ENCODE peak calls at places on chromosomes 16 and 17, in nine cellular contexts. One of them, this sample, is unnamed.

GRCh38 chr16:65373095-65373494 is 251.2 kb upstream of the CDH11 start:
- DNase-seq in H1: no peak
- DNase-seq in tibial nerve: no peak
- DNase-seq in HepG2: no peak
- DNase-seq in ovary: no peak
- DNase-seq in stomach: no peak
- DNase-seq in transverse colon: no peak
- DNase-seq in A549: no peak
- DNase-seq in upper lobe of left lung: no peak
- DNase-seq in this sample: no peak

GRCh38 chr17:62818491-62818890 is 10.4 kb upstream of the MARCHF10 start:
- DNase-seq in transverse colon: no peak
- DNase-seq in tibial nerve: no peak
- DNase-seq in HepG2: no peak
- DNase-seq in A549: no peak
- DNase-seq in ovary: no peak
- DNase-seq in upper lobe of left lung: no peak
- DNase-seq in H1: no peak
- DNase-seq in stomach: no peak
- DNase-seq in this sample: no peak

GRCh38 chr17:49132317-49132698 is 261 bp upstream of the B4GALNT2 start:
- DNase-seq in ovary: no peak
- DNase-seq in HepG2: no peak
- DNase-seq in A549: peak; percentile 65
- DNase-seq in upper lobe of left lung: no peak
- DNase-seq in stomach: no peak
- DNase-seq in tibial nerve: no peak
- DNase-seq in H1: no peak
- DNase-seq in transverse colon: peak; percentile 21
- DNase-seq in this sample: no peak

GRCh38 chr17:82089723-82090548 is 8.1 kb downstream of the FASN start:
- DNase-seq in tibial nerve: no peak
- DNase-seq in transverse colon: no peak
- DNase-seq in H1: peak; percentile 40
- DNase-seq in HepG2: no peak
- DNase-seq in stomach: no peak
- DNase-seq in upper lobe of left lung: no peak
- DNase-seq in A549: no peak
- DNase-seq in ovary: no peak
- DNase-seq in this sample: no peak

GRCh38 chr16:66979011-66979717 is 9.2 kb upstream of the CES4A start:
- DNase-seq in ovary: no peak
- DNase-seq in HepG2: no peak
- DNase-seq in stomach: no peak
- DNase-seq in tibial nerve: no peak
- DNase-seq in H1: no peak
- DNase-seq in transverse colon: no peak
- DNase-seq in A549: no peak
- DNase-seq in upper lobe of left lung: no peak
- DNase-seq in this sample: no peak

GRCh38 chr17:42819939-42820535 is 4.0 kb downstream of the BECN1 start:
- DNase-seq in tibial nerve: no peak
- DNase-seq in HepG2: peak; percentile 88
- DNase-seq in stomach: peak; percentile 71
- DNase-seq in H1: peak; percentile 77
- DNase-seq in transverse colon: peak; percentile 66
- DNase-seq in ovary: no peak
- DNase-seq in A549: peak; percentile 85
- DNase-seq in upper lobe of left lung: peak; percentile 71
- DNase-seq in this sample: peak; percentile 70

GRCh38 chr17:17376362-17376761 is 73.2 kb downstream of the NT5M start:
- DNase-seq in transverse colon: no peak
- DNase-seq in ovary: no peak
- DNase-seq in upper lobe of left lung: peak; percentile 70
- DNase-seq in stomach: no peak
- DNase-seq in H1: no peak
- DNase-seq in HepG2: peak; percentile 79
- DNase-seq in A549: no peak
- DNase-seq in tibial nerve: no peak
- DNase-seq in this sample: no peak

GRCh38 chr16:77499373-77500285 is 64.8 kb upstream of the ADAMTS18 start:
- DNase-seq in stomach: no peak
- DNase-seq in tibial nerve: peak; percentile 26
- DNase-seq in ovary: peak; percentile 39
- DNase-seq in H1: no peak
- DNase-seq in A549: peak; percentile 6
- DNase-seq in HepG2: no peak
- DNase-seq in upper lobe of left lung: no peak
- DNase-seq in transverse colon: peak; percentile 8
- DNase-seq in this sample: no peak

GRCh38 chr17:74325743-74326379 is at the start of gene KIF19:
- DNase-seq in HepG2: no peak
- DNase-seq in transverse colon: peak; percentile 67
- DNase-seq in ovary: no peak
- DNase-seq in A549: no peak
- DNase-seq in H1: peak; percentile 80
- DNase-seq in stomach: peak; percentile 55
- DNase-seq in tibial nerve: no peak
- DNase-seq in upper lobe of left lung: peak; percentile 33
- DNase-seq in this sample: no peak

GRCh38 chr16:22653876-22654275 is 143.2 kb downstream of the NPIPB5 start:
- DNase-seq in upper lobe of left lung: no peak
- DNase-seq in stomach: no peak
- DNase-seq in A549: no peak
- DNase-seq in ovary: no peak
- DNase-seq in H1: no peak
- DNase-seq in tibial nerve: no peak
- DNase-seq in HepG2: no peak
- DNase-seq in transverse colon: no peak
- DNase-seq in this sample: peak; percentile 76

GRCh38 chr17:78896091-78896833 is 6.7 kb downstream of the CEP295NL start:
- DNase-seq in upper lobe of left lung: no peak
- DNase-seq in transverse colon: no peak
- DNase-seq in H1: no peak
- DNase-seq in ovary: no peak
- DNase-seq in A549: no peak
- DNase-seq in tibial nerve: peak; percentile 43
- DNase-seq in stomach: no peak
- DNase-seq in HepG2: no peak
- DNase-seq in this sample: no peak

GRCh38 chr16:6682142-6682811 is 650.4 kb upstream of the RBFOX1 start:
- DNase-seq in stomach: peak; percentile 31
- DNase-seq in transverse colon: peak; percentile 26
- DNase-seq in HepG2: peak; percentile 20
- DNase-seq in H1: peak; percentile 85
- DNase-seq in upper lobe of left lung: peak; percentile 35
- DNase-seq in A549: peak; percentile 3
- DNase-seq in ovary: no peak
- DNase-seq in tibial nerve: peak; percentile 9
- DNase-seq in this sample: no peak

GRCh38 chr17:78899361-78900260 is 3.4 kb downstream of the CEP295NL start:
- DNase-seq in upper lobe of left lung: peak; percentile 46
- DNase-seq in H1: peak; percentile 74
- DNase-seq in stomach: no peak
- DNase-seq in A549: no peak
- DNase-seq in tibial nerve: no peak
- DNase-seq in HepG2: no peak
- DNase-seq in ovary: no peak
- DNase-seq in transverse colon: no peak
- DNase-seq in this sample: no peak

GRCh38 chr17:50421308-50422031 is 4.5 kb upstream of the ACSF2 start:
- DNase-seq in H1: no peak
- DNase-seq in tibial nerve: no peak
- DNase-seq in A549: no peak
- DNase-seq in HepG2: no peak
- DNase-seq in ovary: no peak
- DNase-seq in transverse colon: no peak
- DNase-seq in stomach: no peak
- DNase-seq in upper lobe of left lung: no peak
- DNase-seq in this sample: no peak

GRCh38 chr17:58028591-58028990 is 21.5 kb upstream of the SRSF1 start:
- DNase-seq in stomach: no peak
- DNase-seq in transverse colon: no peak
- DNase-seq in HepG2: no peak
- DNase-seq in ovary: no peak
- DNase-seq in A549: no peak
- DNase-seq in upper lobe of left lung: no peak
- DNase-seq in H1: no peak
- DNase-seq in tibial nerve: no peak
- DNase-seq in this sample: no peak

GRCh38 chr17:73973881-73974409 is 229.5 kb upstream of the RPL38 start:
- DNase-seq in HepG2: no peak
- DNase-seq in stomach: no peak
- DNase-seq in transverse colon: no peak
- DNase-seq in upper lobe of left lung: no peak
- DNase-seq in H1: no peak
- DNase-seq in A549: no peak
- DNase-seq in ovary: peak; percentile 29
- DNase-seq in tibial nerve: no peak
- DNase-seq in this sample: peak; percentile 51

DNA sequence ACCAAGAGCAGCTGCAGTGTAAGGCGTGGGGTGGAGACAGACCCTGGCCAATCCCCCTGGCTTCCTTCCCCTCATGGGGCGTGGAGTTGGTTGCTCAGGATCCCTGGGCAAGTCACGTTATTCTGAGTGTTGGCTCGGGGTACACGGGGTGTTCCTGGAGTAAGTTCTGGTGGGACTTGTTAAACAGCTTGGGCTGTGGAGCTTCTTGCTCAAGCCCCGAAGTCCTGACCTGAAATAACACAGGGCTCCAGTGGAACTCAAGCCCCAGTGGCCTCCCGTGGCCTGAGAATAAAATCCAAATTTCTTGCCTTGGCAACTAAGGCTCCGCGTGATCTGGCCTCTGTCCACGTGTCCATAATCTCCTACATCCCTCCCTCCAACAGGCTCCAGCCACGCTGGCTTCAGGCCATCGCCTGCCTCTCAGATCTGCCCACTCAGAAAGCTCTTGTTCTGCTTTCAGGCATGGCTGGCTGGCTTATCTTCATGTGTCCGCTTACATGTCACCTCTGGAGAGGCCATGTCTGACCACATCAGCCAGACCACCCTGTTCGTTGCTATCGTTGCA is 49.3 kb upstream of the BCO1 start:
- DNase-seq in transverse colon: peak; percentile 50
- DNase-seq in tibial nerve: peak; percentile 85
- DNase-seq in upper lobe of left lung: peak; percentile 56
- DNase-seq in stomach: peak; percentile 69
- DNase-seq in ovary: peak; percentile 81
- DNase-seq in H1: no peak
- DNase-seq in A549: no peak
- DNase-seq in HepG2: no peak
- DNase-seq in this sample: peak; percentile 92
- TF ChIP-seq EP300 in transverse colon: no peak
- TF ChIP-seq EP300 in tibial nerve: no peak
- TF ChIP-seq EP300 in upper lobe of left lung: no peak
- TF ChIP-seq EP300 in stomach: no peak
- TF ChIP-seq EP300 in ovary: no peak
- TF ChIP-seq EP300 in H1: no peak
- TF ChIP-seq EP300 in A549: no peak
- TF ChIP-seq EP300 in HepG2: no peak
- TF ChIP-seq EP300 in this sample: no peak

DNA sequence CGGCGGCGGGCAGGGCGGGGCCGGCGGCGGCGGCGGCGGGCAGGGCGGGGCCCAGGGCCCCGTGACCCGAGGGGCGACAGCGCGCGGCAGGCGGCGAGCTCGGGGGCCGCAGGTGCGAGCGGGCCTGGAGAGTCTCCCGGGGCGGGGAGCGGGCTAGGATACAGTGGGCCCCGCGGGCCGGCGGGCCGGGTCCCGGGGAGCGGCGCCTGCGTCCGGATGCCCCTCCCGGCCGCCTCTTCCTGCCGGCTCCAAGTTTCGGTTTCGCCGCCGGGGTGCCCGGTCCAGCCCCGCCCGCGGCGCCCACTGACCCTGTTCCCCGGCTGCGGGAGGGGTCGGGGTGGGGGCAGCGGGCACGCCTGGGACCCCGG is at the start of gene RNF213:
- DNase-seq in tibial nerve: no peak
- DNase-seq in transverse colon: peak; percentile 75
- DNase-seq in H1: peak; percentile 66
- DNase-seq in stomach: peak; percentile 68
- DNase-seq in ovary: peak; percentile 68
- DNase-seq in A549: peak; percentile 83
- DNase-seq in HepG2: no peak
- DNase-seq in upper lobe of left lung: peak; percentile 64
- DNase-seq in this sample: no peak
- H3K4me1 ChIP-seq in tibial nerve: peaks cover 45% of the 10 kb centered on the region
- H3K4me1 ChIP-seq in transverse colon: peaks cover 36% of the 10 kb centered on the region
- H3K4me1 ChIP-seq in H1: peaks cover 19% of the 10 kb centered on the region
- H3K4me1 ChIP-seq in stomach: peaks cover 54% of the 10 kb centered on the region
- H3K4me1 ChIP-seq in ovary: peaks cover 16% of the 10 kb centered on the region
- H3K4me1 ChIP-seq in A549: peaks cover 67% of the 10 kb centered on the region
- H3K4me1 ChIP-seq in HepG2: peaks cover 50% of the 10 kb centered on the region
- H3K4me1 ChIP-seq in upper lobe of left lung: peaks cover 60% of the 10 kb centered on the region
- H3K4me1 ChIP-seq in this sample: peaks cover 48% of the 10 kb centered on the region

DNA sequence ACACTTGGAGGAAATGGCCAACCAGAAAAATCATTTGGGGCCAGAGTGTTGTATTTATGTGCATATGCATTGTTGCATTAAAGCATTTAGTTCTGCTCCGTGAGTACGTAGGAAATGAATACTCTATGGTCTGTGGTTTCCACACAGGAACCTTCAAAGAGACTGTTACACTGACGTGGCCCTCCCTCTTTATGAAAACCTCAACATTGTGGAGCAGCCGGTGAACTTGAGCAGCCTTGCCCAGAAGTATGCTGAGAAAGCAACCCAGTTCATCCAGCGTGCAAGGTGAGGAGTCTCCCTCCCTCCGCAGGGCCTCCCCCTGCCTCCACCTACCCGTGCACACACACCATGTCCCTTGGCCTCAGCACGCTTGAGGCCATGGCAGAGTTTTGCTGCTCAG is 65.2 kb downstream of the ARSG start:
- DNase-seq in tibial nerve: no peak
- DNase-seq in upper lobe of left lung: peak; percentile 42
- DNase-seq in stomach: no peak
- DNase-seq in HepG2: no peak
- DNase-seq in H1: no peak
- DNase-seq in transverse colon: peak; percentile 37
- DNase-seq in ovary: no peak
- DNase-seq in A549: no peak
- DNase-seq in this sample: no peak
- TF ChIP-seq EP300 in tibial nerve: no peak
- TF ChIP-seq EP300 in upper lobe of left lung: no peak
- TF ChIP-seq EP300 in stomach: no peak
- TF ChIP-seq EP300 in HepG2: no peak
- TF ChIP-seq EP300 in H1: no peak
- TF ChIP-seq EP300 in transverse colon: no peak
- TF ChIP-seq EP300 in ovary: no peak
- TF ChIP-seq EP300 in A549: no peak
- TF ChIP-seq EP300 in this sample: no peak

DNA sequence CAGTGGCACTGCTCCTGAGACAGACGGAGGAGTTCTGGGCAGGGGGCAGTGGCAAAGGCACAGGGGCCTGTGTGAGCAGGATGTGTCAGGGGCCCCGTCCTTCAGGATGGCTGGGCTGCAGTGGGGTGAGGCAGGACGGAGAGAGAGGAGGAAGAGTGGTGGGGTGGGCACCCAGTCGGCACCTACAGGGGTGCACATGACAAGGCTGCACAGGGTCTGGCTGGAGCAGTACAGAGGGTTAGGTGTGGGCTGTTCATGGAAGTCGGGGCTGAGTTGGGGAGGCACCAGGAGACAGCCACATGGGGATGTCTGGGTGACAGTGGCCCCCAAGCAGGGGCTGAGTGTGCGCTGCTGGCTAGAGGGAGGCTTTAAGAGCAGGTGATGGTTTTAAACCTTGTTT is 106.0 kb downstream of the RAB11FIP4 start:
- DNase-seq in transverse colon: no peak
- DNase-seq in HepG2: no peak
- DNase-seq in upper lobe of left lung: no peak
- DNase-seq in A549: no peak
- DNase-seq in tibial nerve: no peak
- DNase-seq in ovary: no peak
- DNase-seq in stomach: no peak
- DNase-seq in H1: no peak
- DNase-seq in this sample: no peak
- H3K4me1 ChIP-seq in transverse colon: peaks cover 40% of the 10 kb centered on the region
- H3K4me1 ChIP-seq in HepG2: peaks cover 100% of the 10 kb centered on the region
- H3K4me1 ChIP-seq in upper lobe of left lung: peaks cover 36% of the 10 kb centered on the region
- H3K4me1 ChIP-seq in A549: no peaks in the 10 kb centered on the region
- H3K4me1 ChIP-seq in tibial nerve: peaks cover 32% of the 10 kb centered on the region
- H3K4me1 ChIP-seq in ovary: peaks cover 4% of the 10 kb centered on the region
- H3K4me1 ChIP-seq in stomach: peaks cover 84% of the 10 kb centered on the region
- H3K4me1 ChIP-seq in H1: peaks cover 12% of the 10 kb centered on the region
- H3K4me1 ChIP-seq in this sample: peaks cover 48% of the 10 kb centered on the region

This sample was measured in suprapubic skin.